ENCODE peak calls at places on chromosomes 11 and 22, in six cellular contexts. G is activated CD4-positive, alpha-beta T cell treated with anti-CD3 and anti-CD28 coated beads, Interleukin-2, amount 10 ng/mL, durations not matched to agents 7 days and 5 days; A is nephron progenitor cell; T is right atrium auricular region; U is stimulated activated CD8-positive, alpha-beta memory T cell treated with anti-CD3 and anti-CD28 coated beads, Interleukin-15, amount 100 ng/mL, for 4 hours; Z is neuronal stem cell. F is an unnamed sample.

GRCh38 chr11:135033545-135033944 is 621.5 kb upstream of the B3GAT1 start:
- DNase-seq in G (no peak), A (peak), T (no peak), U (no peak), Z (peak), F (peak)

GRCh38 chr11:36164522-36165250 is 124.5 kb downstream of the COMMD9 start:
- DNase-seq in G (no peak), A (no peak), T (no peak), U (no peak), Z (no peak), F (no peak)

GRCh38 chr11:13114566-13115465 is 105.7 kb downstream of the RASSF10 start:
- DNase-seq in G (no peak), A (peak), T (no peak), U (no peak), Z (peak), F (no peak)

GRCh38 chr22:41539146-41540005 is 4.9 kb downstream of the POLR3H start:
- DNase-seq in G (no peak), A (no peak), T (no peak), U (no peak), Z (no peak), F (no peak)

GRCh38 chr11:79117488-79117887 is 323.3 kb downstream of the TENM4 start:
- DNase-seq in G (no peak), A (no peak), T (no peak), U (no peak), Z (no peak), F (no peak)

GRCh38 chr11:3944198-3944597 is 88.7 kb downstream of the STIM1 start:
- DNase-seq in G (no peak), A (no peak), T (no peak), U (no peak), Z (no peak), F (no peak)

GRCh38 chr11:120467627-120468026 is 43.9 kb upstream of the GRIK4 start:
- DNase-seq in G (no peak), A (no peak), T (no peak), U (no peak), Z (no peak), F (no peak)

GRCh38 chr11:94638902-94639373 is 71.8 kb downstream of the PIWIL4 start:
- DNase-seq in G (no peak), A (no peak), T (no peak), U (no peak), Z (no peak), F (peak)

GRCh38 chr11:123454060-123454651 is 24.1 kb downstream of the GRAMD1B start:
- DNase-seq in G (peak), A (no peak), T (no peak), U (peak), Z (no peak), F (no peak)